ENCODE peak calls at places on chromosomes 5 and 9, in six cellular contexts. K, M, Y, T, L and R are unnamed samples.

GRCh38 chr5:77066823-77067442 is 20.2 kb downstream of the ZBED3 start:
- DNase-seq in M (peak), Y (peak), K (no peak), L (peak), T (no peak), R (no peak)

GRCh38 chr5:111511174-111512025 is 935 bp downstream of the STARD4 start:
- DNase-seq in Y (no peak), M (no peak), K (no peak), T (no peak), L (no peak), R (no peak)

GRCh38 chr9:88803551-88804288 is 187.5 kb upstream of the S1PR3 start:
- DNase-seq in M (no peak), Y (no peak), T (no peak), K (no peak), L (peak), R (no peak)

GRCh38 chr5:173969167-173970049 is 19.6 kb upstream of the C5orf47 start:
- DNase-seq in K (no peak), L (peak), T (peak), Y (peak), M (no peak), R (no peak)

GRCh38 chr5:178123987-178124925 is 6.6 kb upstream of the RMND5B start:
- DNase-seq in T (peak), K (no peak), Y (no peak), M (no peak), L (no peak), R (no peak)

GRCh38 chr5:172421-172820 is 18.9 kb upstream of the LRRC14B start:
- DNase-seq in M (no peak), Y (no peak), T (no peak), L (no peak), K (no peak), R (peak)

GRCh38 chr9:114553202-114553601 is 34.4 kb upstream of the ATP6V1G1 start:
- DNase-seq in M (no peak), Y (no peak), T (no peak), L (no peak), K (no peak), R (no peak)

GRCh38 chr5:55623789-55624188 is 88.3 kb downstream of the SLC38A9 start:
- DNase-seq in Y (no peak), L (no peak), K (no peak), T (no peak), M (no peak), R (no peak)

GRCh38 chr5:121805931-121806330 is 45.8 kb upstream of the FTMT start:
- DNase-seq in M (no peak), Y (no peak), L (no peak), K (no peak), T (no peak), R (no peak)

GRCh38 chr5:5140051-5141010 is at the start of gene ADAMTS16:
- DNase-seq in K (no peak), L (no peak), Y (no peak), M (no peak), T (peak), R (no peak)

GRCh38 chr5:58453326-58453725 is 6.6 kb downstream of the PLK2 start:
- DNase-seq in M (no peak), T (no peak), Y (no peak), K (no peak), L (no peak), R (no peak)

GRCh38 chr9:109411069-109411761 is 86.9 kb downstream of the PTPN3 start:
- DNase-seq in Y (no peak), K (no peak), L (no peak), M (no peak), T (no peak), R (no peak)

GRCh38 chr9:4750021-4750673 is 9.1 kb upstream of the AK3 start:
- DNase-seq in Y (no peak), K (no peak), M (no peak), L (peak), T (no peak), R (no peak)

GRCh38 chr9:21443849-21444625 is 3.8 kb downstream of the IFNA1 start:
- DNase-seq in T (no peak), K (no peak), L (no peak), Y (no peak), M (no peak), R (no peak)

GRCh38 chr5:54088081-54088480 is 222.3 kb downstream of the ARL15 start:
- DNase-seq in Y (no peak), M (no peak), T (no peak), K (no peak), L (peak), R (no peak)

GRCh38 chr9:34589656-34590375 is at the start of gene CNTFR:
- DNase-seq in Y (peak), L (no peak), M (peak), K (no peak), T (no peak), R (no peak)

GRCh38 chr5:143554194-143554717 is 150.8 kb upstream of the NR3C1 start:
- DNase-seq in L (peak), M (no peak), K (no peak), Y (peak), T (no peak), R (no peak)

GRCh38 chr9:93996863-93997262 is 41.7 kb upstream of the BARX1 start:
- DNase-seq in M (no peak), K (no peak), T (no peak), Y (no peak), L (no peak), R (no peak)

GRCh38 chr5:113435571-113435970 is 782 bp upstream of the TSSK1B start:
- DNase-seq in M (peak), Y (no peak), L (no peak), K (no peak), T (no peak), R (no peak)

GRCh38 chr9:98034593-98035546 is 21.7 kb upstream of the NANS start:
- DNase-seq in K (peak), L (peak), Y (peak), T (peak), M (peak), R (peak)

GRCh38 chr9:129313331-129313955 is 135.4 kb upstream of the IER5L start:
- DNase-seq in L (no peak), T (peak), Y (peak), K (no peak), M (no peak), R (no peak)

GRCh38 chr5:133113331-133114061 is 61.7 kb downstream of the HSPA4 start:
- DNase-seq in Y (no peak), M (no peak), L (peak), T (no peak), K (no peak), R (no peak)

GRCh38 chr5:144189800-144190429 is 19.2 kb downstream of the KCTD16 start:
- DNase-seq in M (no peak), T (no peak), K (no peak), L (peak), Y (no peak), R (peak)

GRCh38 chr9:82923410-82924242 is 139.3 kb downstream of the RASEF start:
- DNase-seq in T (no peak), L (no peak), Y (no peak), M (no peak), K (no peak), R (no peak)

GRCh38 chr9:131407717-131408195 is 13.9 kb downstream of the PRRC2B start:
- DNase-seq in L (peak), K (no peak), M (peak), Y (peak), T (peak), R (no peak)

GRCh38 chr5:37754976-37755375 is 84.9 kb downstream of the GDNF start:
- DNase-seq in Y (no peak), K (no peak), L (no peak), M (no peak), T (no peak), R (no peak)
- TF ChIP-seq CTCF in Y (no peak), K (no peak), L (no peak), M (no peak), T (no peak), R (no peak)

GRCh38 chr5:86675311-86675710 is 57.6 kb downstream of the COX7C start:
- DNase-seq in T (no peak), M (no peak), L (no peak), Y (no peak), K (no peak), R (no peak)

GRCh38 chr5:86684222-86684621 is 66.5 kb downstream of the COX7C start:
- DNase-seq in L (peak), K (no peak), M (no peak), Y (no peak), T (no peak), R (no peak)

GRCh38 chr5:86679949-86680348 is 62.2 kb downstream of the COX7C start:
- DNase-seq in M (no peak), T (no peak), K (no peak), Y (no peak), L (no peak), R (no peak)

DNA sequence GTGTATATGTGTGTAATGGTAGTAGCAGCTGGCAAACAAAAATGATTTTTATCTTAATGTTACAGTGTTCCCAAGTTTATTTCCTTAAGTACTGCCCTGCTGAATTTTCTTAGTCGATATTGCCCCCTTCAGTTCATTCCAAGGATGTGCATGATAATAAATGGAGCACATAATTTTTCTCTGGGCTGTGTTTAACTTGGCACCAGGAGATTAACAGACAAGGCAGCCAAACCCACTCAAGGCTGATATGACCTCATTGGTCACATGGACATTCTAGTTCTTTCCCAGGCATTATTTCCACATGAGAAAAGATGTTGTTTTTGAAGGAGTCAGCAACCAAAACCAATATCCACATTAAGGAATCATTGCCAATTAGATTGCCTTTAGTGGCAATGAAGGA is 61.8 kb downstream of the COX7C start:
- DNase-seq in K (peak), Y (no peak), T (no peak), L (peak), M (peak), R (peak)
- H3K27ac ChIP-seq in K (no peak), Y (no peak), T (no peak), L (no peak), M (peak), R (peak)

DNA sequence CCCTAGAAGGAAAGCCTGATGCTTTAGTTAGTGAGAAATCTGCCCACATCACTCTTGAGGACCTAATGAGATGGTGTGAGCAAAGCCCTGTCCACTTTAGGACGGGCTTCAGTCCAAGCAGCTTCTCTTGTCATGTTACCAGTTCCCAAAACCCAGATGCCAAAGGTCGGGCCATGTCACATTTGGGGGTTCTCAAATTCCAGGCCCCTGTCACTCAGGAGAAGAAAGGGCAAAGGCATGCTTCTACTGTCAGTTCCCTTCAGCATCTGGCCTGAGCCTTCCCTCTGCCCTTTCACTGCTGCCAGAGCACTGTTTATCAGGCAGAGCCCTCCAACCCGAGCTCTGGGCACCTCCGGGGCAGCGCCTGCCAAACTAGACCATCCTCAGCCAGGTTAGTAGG is 556.0 kb downstream of the BNC2 start:
- DNase-seq in M (no peak), L (no peak), T (no peak), K (no peak), Y (no peak), R (no peak)
- H3K4me3 ChIP-seq in M (no peak), L (no peak), T (no peak), K (no peak), Y (no peak), R (no peak)

GRCh38 chr5:66498791-66499207 is 97.4 kb upstream of the MAST4 start:
- DNase-seq in T (peak), Y (no peak), M (peak), K (no peak), L (peak), R (no peak)
- TF ChIP-seq CTCF in T (peak), Y (no peak), M (peak), K (peak), L (peak), R (no peak)

GRCh38 chr9:68777070-68777763 is 72.2 kb downstream of the PIP5K1B start:
- DNase-seq in T (no peak), M (no peak), K (no peak), L (no peak), Y (no peak), R (no peak)
- H3K27ac ChIP-seq in T (no peak), M (peak), K (no peak), L (no peak), Y (no peak), R (peak)

GRCh38 chr5:151151263-151151660 is 6.3 kb downstream of the ANXA6 start:
- DNase-seq in L (no peak), Y (no peak), T (no peak), M (no peak), K (no peak), R (no peak)
- H3K4me3 ChIP-seq in L (no peak), Y (no peak), T (no peak), M (no peak), K (no peak), R (peak)

DNA sequence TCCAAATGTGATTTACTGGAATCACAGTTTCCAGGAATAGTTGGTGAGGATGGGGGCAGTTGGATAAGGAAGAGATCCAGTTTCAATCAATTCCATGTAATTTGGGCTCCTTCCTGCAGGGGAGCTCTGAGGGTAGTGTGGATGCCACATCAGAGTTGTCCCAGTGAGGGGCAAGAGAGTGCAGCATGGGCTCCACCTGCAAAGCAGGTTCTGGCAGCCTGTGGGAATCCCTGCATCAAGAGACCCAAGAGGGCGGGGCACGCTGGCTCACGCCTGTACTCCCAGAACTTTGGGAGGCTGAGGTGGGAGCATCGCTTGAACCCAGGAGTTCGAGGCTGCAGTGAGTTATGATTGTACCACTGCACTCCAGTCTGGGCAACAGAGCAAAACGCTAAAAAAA is 188.5 kb downstream of the CACNA1B start:
- DNase-seq in L (no peak), Y (no peak), M (no peak), T (peak), K (no peak), R (no peak)
- TF ChIP-seq CTCF in L (no peak), Y (no peak), M (no peak), T (peak), K (no peak), R (no peak)

DNA sequence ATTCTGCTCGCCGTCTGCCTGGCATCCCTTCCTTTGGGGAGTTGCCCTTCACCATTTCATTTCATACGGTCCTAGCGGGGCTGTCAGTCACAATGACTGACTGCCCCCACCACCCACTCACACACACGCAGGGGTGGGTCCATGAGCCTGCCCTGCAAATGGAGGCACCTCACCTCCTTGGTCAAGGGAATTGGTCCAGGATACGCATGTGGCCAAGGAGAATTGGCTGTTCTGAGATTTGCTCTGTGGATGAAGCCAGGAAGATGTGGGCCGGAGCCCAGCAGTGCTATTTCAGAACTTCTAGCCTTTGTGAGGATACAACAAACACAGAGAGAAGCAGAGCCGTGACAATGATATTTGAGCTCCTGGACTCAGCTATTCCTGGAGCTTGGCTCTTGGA is 17.0 kb downstream of the C1QTNF2 start:
- DNase-seq in L (no peak), Y (peak), T (peak), K (no peak), M (peak), R (peak)
- H3K27ac ChIP-seq in L (no peak), Y (peak), T (no peak), K (no peak), M (no peak), R (peak)

GRCh38 chr5:10913181-10913810 is 152.3 kb upstream of the DAP start:
- DNase-seq in T (no peak), Y (no peak), K (no peak), L (no peak), M (no peak), R (no peak)
- H3K4me3 ChIP-seq in T (no peak), Y (no peak), K (no peak), L (no peak), M (no peak), R (no peak)